ENCODE peak calls at places on chromosomes 2 and 18, in eight cellular contexts. G is NCI-H2081; X is GDM1; E is neuronal stem cell; A is astrocyte of the spinal cord; V is left lung; K is activated T-helper 1 cell treated with anti-CD3 and anti-CD28 coated beads, Interleukin-2, amount 50 U/mL, for 16 hours; D is ovary. I is an unnamed sample.

GRCh38 chr2:36373149-36373880 is 17.7 kb downstream of the CRIM1 start:
- DNase-seq in D (no peak), K (no peak), X (no peak), A (peak; percentile 65), G (no peak), V (peak; percentile 34), E (no peak), I (no peak)

GRCh38 chr2:121171625-121172119 is 113.3 kb downstream of the TFCP2L1 start:
- DNase-seq in K (no peak), G (no peak), V (no peak), D (no peak), A (no peak), E (no peak), X (no peak), I (no peak)

GRCh38 chr2:234136461-234136860 is 86.0 kb downstream of the SPP2 start:
- DNase-seq in G (no peak), E (no peak), X (no peak), K (no peak), D (no peak), A (peak; percentile 20), V (no peak), I (no peak)

GRCh38 chr18:74115046-74115445 is 32.6 kb downstream of the FBXO15 start:
- DNase-seq in E (no peak), K (no peak), X (no peak), D (no peak), V (no peak), G (no peak), A (peak; percentile 67), I (no peak)

GRCh38 chr2:75481041-75481836 is 79.5 kb downstream of the EVA1A start:
- DNase-seq in K (no peak), G (peak; percentile 43), E (no peak), V (no peak), D (no peak), A (peak; percentile 15), X (no peak), I (no peak)

GRCh38 chr2:112723556-112723940 is 2.7 kb downstream of the NT5DC4 start:
- DNase-seq in E (no peak), K (no peak), V (no peak), G (no peak), X (no peak), A (no peak), D (no peak), I (no peak)

GRCh38 chr2:190879474-190880373 is 897 bp upstream of the GLS start:
- DNase-seq in A (no peak), G (peak; percentile 32), V (no peak), X (no peak), K (peak; percentile 22), D (no peak), E (no peak), I (no peak)

GRCh38 chr2:75146903-75147332 is 52.4 kb downstream of the TACR1 start:
- DNase-seq in E (no peak), D (no peak), G (no peak), X (no peak), A (peak; percentile 49), V (no peak), K (no peak), I (no peak)